ENCODE peak calls at places on chromosomes 3 and 15, in five cellular contexts. Y is Daoy; Z is HS-5; J is GM04504; W is activated CD4-positive, alpha-beta T cell treated with anti-CD3 and anti-CD28 coated beads, Interleukin-2, amount 50 U/mL, for 24 hours. G is an unnamed sample.

GRCh38 chr3:160435095-160435494 is 14.5 kb downstream of the TRIM59 start:
- DNase-seq in Y (no peak), Z (no peak), J (no peak), W (no peak), G (no peak)

GRCh38 chr15:96462768-96463167 is 132.3 kb downstream of the NR2F2 start:
- DNase-seq in Y (no peak), Z (no peak), J (no peak), W (no peak), G (no peak)

GRCh38 chr15:99324082-99324620 is 72.9 kb downstream of the LRRC28 start:
- DNase-seq in Y (peak), Z (peak), J (peak), W (no peak), G (no peak)

GRCh38 chr15:45186771-45187577 is 792 bp downstream of the SHF start:
- DNase-seq in Y (no peak), Z (no peak), J (no peak), W (no peak), G (peak)

GRCh38 chr15:57703387-57703786 is 3.1 kb upstream of the POLR2M start:
- DNase-seq in Y (peak), Z (no peak), J (no peak), W (no peak), G (no peak)

GRCh38 chr15:63075072-63075995 is 32.8 kb downstream of the TPM1 start:
- DNase-seq in Y (no peak), Z (no peak), J (no peak), W (no peak), G (peak)

GRCh38 chr3:24678441-24678865 is 183.8 kb upstream of the THRB start:
- DNase-seq in Y (peak), Z (peak), J (peak), W (no peak), G (no peak)

GRCh38 chr3:71726106-71726505 is 904 bp upstream of the EIF4E3 start:
- DNase-seq in Y (no peak), Z (no peak), J (no peak), W (no peak), G (no peak)

GRCh38 chr3:47996440-47996839 is 19.8 kb downstream of the MAP4 start:
- DNase-seq in Y (no peak), Z (no peak), J (no peak), W (no peak), G (no peak)

GRCh38 chr3:70519005-70519404 is 206.6 kb upstream of the MDFIC2 start:
- DNase-seq in Y (no peak), Z (no peak), J (no peak), W (no peak), G (no peak)

GRCh38 chr3:122021811-122022401 is at the start of gene ILDR1:
- DNase-seq in Y (no peak), Z (no peak), J (no peak), W (no peak), G (no peak)

GRCh38 chr15:65008989-65009388 is 19.3 kb upstream of the SPG21 start:
- DNase-seq in Y (no peak), Z (no peak), J (no peak), W (no peak), G (no peak)

GRCh38 chr15:98787190-98787589 is 138.9 kb downstream of the IGF1R start:
- DNase-seq in Y (no peak), Z (no peak), J (no peak), W (no peak), G (no peak)

GRCh38 chr3:193228206-193228605 is 12.8 kb upstream of the PLAAT1 start:
- DNase-seq in Y (no peak), Z (no peak), J (no peak), W (no peak), G (no peak)

GRCh38 chr15:39756806-39757522 is 25.7 kb downstream of the FSIP1 start:
- DNase-seq in Y (peak), Z (peak), J (peak), W (peak), G (no peak)

GRCh38 chr15:62125763-62126162 is 39.3 kb downstream of the C2CD4B start:
- DNase-seq in Y (peak), Z (no peak), J (no peak), W (no peak), G (no peak)

GRCh38 chr3:66812126-66812525 is 186.0 kb upstream of the KBTBD8 start:
- DNase-seq in Y (peak), Z (no peak), J (no peak), W (no peak), G (no peak)

GRCh38 chr15:50225057-50225456 is 40.5 kb downstream of the HDC start:
- DNase-seq in Y (no peak), Z (no peak), J (no peak), W (no peak), G (no peak)

GRCh38 chr15:63539517-63539916 is 35.1 kb downstream of the USP3 start:
- DNase-seq in Y (no peak), Z (no peak), J (no peak), W (no peak), G (no peak)

GRCh38 chr3:175108012-175108411 is 248.9 kb downstream of the NAALADL2 start:
- DNase-seq in Y (no peak), Z (no peak), J (no peak), W (no peak), G (no peak)

GRCh38 chr3:166013073-166013679 is 176.0 kb upstream of the BCHE start:
- DNase-seq in Y (no peak), Z (peak), J (peak), W (no peak), G (no peak)

GRCh38 chr3:16270855-16271254 is 5.8 kb downstream of the OXNAD1 start:
- DNase-seq in Y (no peak), Z (no peak), J (no peak), W (no peak), G (no peak)

GRCh38 chr15:48984811-48985352 is 21.2 kb upstream of the SHC4 start:
- DNase-seq in Y (no peak), Z (no peak), J (no peak), W (no peak), G (no peak)

GRCh38 chr15:63349156-63349555 is 32.5 kb downstream of the CA12 start:
- DNase-seq in Y (no peak), Z (no peak), J (no peak), W (no peak), G (no peak)

GRCh38 chr3:143847787-143848631 is at the start of gene SLC9A9:
- DNase-seq in Y (no peak), Z (peak), J (peak), W (peak), G (no peak)

GRCh38 chr15:80619677-80620076 is 75.4 kb upstream of the ABHD17C start:
- DNase-seq in Y (no peak), Z (no peak), J (no peak), W (no peak), G (no peak)

GRCh38 chr15:37142371-37142770 is 42.0 kb upstream of the MEIS2 start:
- DNase-seq in Y (peak), Z (no peak), J (no peak), W (no peak), G (no peak)

GRCh38 chr15:39453500-39454073 is 127.3 kb upstream of the THBS1 start:
- DNase-seq in Y (no peak), Z (no peak), J (no peak), W (no peak), G (no peak)

GRCh38 chr15:66644815-66645345 is 57.2 kb upstream of the SMAD6 start:
- DNase-seq in Y (peak), Z (no peak), J (no peak), W (no peak), G (no peak)

GRCh38 chr3:15051531-15051930 is 13.6 kb downstream of the MRPS25 start:
- DNase-seq in Y (peak), Z (no peak), J (no peak), W (peak), G (no peak)

GRCh38 chr15:69096197-69096596 is 64.2 kb upstream of the GLCE start:
- DNase-seq in Y (no peak), Z (no peak), J (no peak), W (no peak), G (no peak)